ENCODE peak calls at places on chromosome 2, in five cellular contexts. B is adipocyte, U is dorsolateral prefrontal cortex, V is right cardiac atrium, S is IMR-90. J is an unnamed sample.

GRCh38 chr2:109736177-109736827 is 57.8 kb upstream of the RGPD5 start:
- DNase-seq in B (peak; percentile 83), U (peak; percentile 47), V (no peak), S (peak; percentile 65), J (peak; percentile 68)

GRCh38 chr2:110877031-110877827 is 144.9 kb downstream of the ACOXL start:
- DNase-seq in B (no peak), U (no peak), V (no peak), S (no peak), J (no peak)

GRCh38 chr2:49459314-49459993 is 305.1 kb upstream of the FSHR start:
- DNase-seq in B (no peak), U (no peak), V (no peak), S (no peak), J (no peak)

GRCh38 chr2:71190959-71191943 is 35.7 kb downstream of the PAIP2B start:
- DNase-seq in B (peak; percentile 25), U (no peak), V (no peak), S (peak; percentile 9), J (peak; percentile 25)

GRCh38 chr2:166786707-166787106 is 101.6 kb upstream of the XIRP2 start:
- DNase-seq in B (no peak), U (no peak), V (no peak), S (no peak), J (no peak)

GRCh38 chr2:178280261-178280852 is 86.0 kb downstream of the OSBPL6 start:
- DNase-seq in B (peak; percentile 63), U (no peak), V (no peak), S (peak; percentile 59), J (peak; percentile 76)

GRCh38 chr2:223970343-223971128 is 13.3 kb downstream of the MRPL44 start:
- DNase-seq in B (peak; percentile 83), U (no peak), V (no peak), S (peak; percentile 67), J (peak; percentile 71)

GRCh38 chr2:150171065-150171548 is 316.4 kb downstream of the RND3 start:
- DNase-seq in B (no peak), U (no peak), V (peak; percentile 54), S (no peak), J (no peak)

GRCh38 chr2:169345507-169346120 is 16.7 kb downstream of the LRP2 start:
- DNase-seq in B (no peak), U (no peak), V (no peak), S (no peak), J (no peak)

GRCh38 chr2:218255441-218255840 is 5.4 kb upstream of the GPBAR1 start:
- DNase-seq in B (no peak), U (no peak), V (no peak), S (peak; percentile 78), J (peak; percentile 83)

GRCh38 chr2:120109186-120110061 is 96.5 kb downstream of the EPB41L5 start:
- DNase-seq in B (peak; percentile 59), U (no peak), V (no peak), S (peak; percentile 59), J (peak; percentile 67)

GRCh38 chr2:152598975-152599724 is 118.1 kb downstream of the PRPF40A start:
- DNase-seq in B (no peak), U (no peak), V (no peak), S (peak; percentile 42), J (peak; percentile 76)

GRCh38 chr2:128838244-128838643 is 519.6 kb upstream of the HS6ST1 start:
- DNase-seq in B (no peak), U (no peak), V (no peak), S (no peak), J (no peak)

GRCh38 chr2:98476192-98476868 is 31.7 kb downstream of the INPP4A start:
- DNase-seq in B (no peak), U (no peak), V (no peak), S (peak; percentile 54), J (peak; percentile 30)

GRCh38 chr2:52895726-52896340 is 871.8 kb upstream of the CHAC2 start:
- DNase-seq in B (no peak), U (no peak), V (no peak), S (no peak), J (no peak)

GRCh38 chr2:145721681-145722080 is 1201.8 kb upstream of the ZEB2 start:
- DNase-seq in B (no peak), U (no peak), V (no peak), S (no peak), J (no peak)

GRCh38 chr2:47519604-47520301 is 116.8 kb downstream of the MSH2 start:
- DNase-seq in B (no peak), U (no peak), V (no peak), S (no peak), J (no peak)

GRCh38 chr2:171712051-171712450 is 24.8 kb downstream of the DYNC1I2 start:
- DNase-seq in B (peak; percentile 78), U (no peak), V (no peak), S (peak; percentile 92), J (peak; percentile 90)

GRCh38 chr2:232687382-232688160 is 9.6 kb upstream of the GIGYF2 start:
- DNase-seq in B (no peak), U (no peak), V (no peak), S (no peak), J (no peak)

GRCh38 chr2:163697429-163697828 is 38.4 kb downstream of the FIGN start:
- DNase-seq in B (no peak), U (no peak), V (no peak), S (no peak), J (no peak)

GRCh38 chr2:109409347-109410020 is 204.3 kb downstream of the SEPTIN10 start:
- DNase-seq in B (no peak), U (peak; percentile 65), V (peak; percentile 36), S (no peak), J (no peak)

GRCh38 chr2:150020937-150021673 is 433.5 kb upstream of the MMADHC start:
- DNase-seq in B (no peak), U (no peak), V (no peak), S (no peak), J (no peak)

GRCh38 chr2:235498556-235499305 is 4.9 kb downstream of the AGAP1 start:
- DNase-seq in B (no peak), U (no peak), V (no peak), S (no peak), J (peak; percentile 44)

GRCh38 chr2:235160281-235160805 is 208.5 kb downstream of the SH3BP4 start:
- DNase-seq in B (peak; percentile 33), U (no peak), V (no peak), S (no peak), J (peak; percentile 40)

GRCh38 chr2:204842731-204843490 is 297.6 kb downstream of the PARD3B start:
- DNase-seq in B (peak; percentile 97), U (peak; percentile 54), V (no peak), S (peak; percentile 96), J (peak; percentile 93)

GRCh38 chr2:101197215-101197745 is 46.1 kb upstream of the TBC1D8 start:
- DNase-seq in B (peak; percentile 36), U (no peak), V (no peak), S (no peak), J (peak; percentile 18)

GRCh38 chr2:11398710-11399109 is 54.3 kb upstream of the ROCK2 start:
- DNase-seq in B (no peak), U (no peak), V (peak; percentile 79), S (no peak), J (no peak)

GRCh38 chr2:64448069-64448468 is 5.9 kb upstream of the LGALSL start:
- DNase-seq in B (no peak), U (no peak), V (no peak), S (no peak), J (no peak)

GRCh38 chr2:127414855-127415592 is 3.2 kb upstream of the PROC start:
- DNase-seq in B (no peak), U (no peak), V (peak; percentile 31), S (no peak), J (no peak)

GRCh38 chr2:202237787-202238233 is 587 bp downstream of the SUMO1 start:
- DNase-seq in B (peak; percentile 80), U (peak; percentile 62), V (peak; percentile 64), S (peak; percentile 60), J (peak; percentile 48)

GRCh38 chr2:44201648-44202047 is 33.0 kb downstream of the PPM1B start:
- DNase-seq in B (no peak), U (no peak), V (no peak), S (no peak), J (peak; percentile 25)

GRCh38 chr2:85995648-85996529 is 107.1 kb upstream of the ST3GAL5 start:
- DNase-seq in B (no peak), U (no peak), V (no peak), S (no peak), J (no peak)

GRCh38 chr2:99935662-99936061 is 206.7 kb downstream of the AFF3 start:
- DNase-seq in B (no peak), U (no peak), V (no peak), S (peak; percentile 11), J (no peak)
- H3K4me3 ChIP-seq in B (no peak overlapping the region), U (no peak overlapping the region), V (no peak overlapping the region), S (no peak overlapping the region), J (no peak overlapping the region)

GRCh38 chr2:159002465-159003130 is 34.2 kb downstream of the TANC1 start:
- DNase-seq in B (no peak), U (no peak), V (no peak), S (peak; percentile 64), J (no peak)
- H3K4me3 ChIP-seq in B (no peak overlapping the region), U (no peak overlapping the region), V (no peak overlapping the region), S (no peak overlapping the region), J (no peak overlapping the region)

GRCh38 chr2:222424281-222424728 is at the start of gene SGPP2:
- DNase-seq in B (no peak), U (peak; percentile 47), V (peak; percentile 50), S (no peak), J (no peak)
- H3K4me3 ChIP-seq in B (peak within 1 kb of the TSS; percentile 45), U (peak within 1 kb of the TSS; percentile 55), V (peak within 1 kb of the TSS; percentile 70), S (no peak within 1 kb of the TSS), J (no peak within 1 kb of the TSS)

GRCh38 chr2:179441551-179441950 is 176.9 kb upstream of the SESTD1 start:
- DNase-seq in B (no peak), U (no peak), V (no peak), S (no peak), J (no peak)
- H3K4me3 ChIP-seq in B (no peak overlapping the region), U (no peak overlapping the region), V (no peak overlapping the region), S (no peak overlapping the region), J (no peak overlapping the region)

GRCh38 chr2:83957001-83957400 is 502.1 kb downstream of the SUCLG1 start:
- DNase-seq in B (no peak), U (no peak), V (no peak), S (no peak), J (no peak)
- H3K4me3 ChIP-seq in B (no peak overlapping the region), U (no peak overlapping the region), V (no peak overlapping the region), S (no peak overlapping the region), J (no peak overlapping the region)